ENCODE peak calls at places on chromosomes 6 and 20, in six cellular contexts. One of them, this sample, is unnamed.

GRCh38 chr6:16654703-16655102 is 106.6 kb downstream of the ATXN1 start:
- DNase-seq in IMR-90: no peak
- DNase-seq in H1: no peak
- DNase-seq in mesenchymal stem cell: no peak
- DNase-seq in neuronal stem cell: no peak
- DNase-seq in H9: no peak
- DNase-seq in this sample: no peak

GRCh38 chr20:17661121-17661744 is 20.8 kb downstream of the RRBP1 start:
- DNase-seq in H9: no peak
- DNase-seq in IMR-90: no peak
- DNase-seq in H1: no peak
- DNase-seq in neuronal stem cell: no peak
- DNase-seq in mesenchymal stem cell: no peak
- DNase-seq in this sample: no peak

GRCh38 chr6:70520575-70520974 is 46.2 kb upstream of the SDHAF4 start:
- DNase-seq in H1: no peak
- DNase-seq in mesenchymal stem cell: peak
- DNase-seq in IMR-90: peak
- DNase-seq in H9: no peak
- DNase-seq in neuronal stem cell: no peak
- DNase-seq in this sample: peak

GRCh38 chr6:48071833-48072232 is 39.2 kb downstream of the PTCHD4 start:
- DNase-seq in H9: no peak
- DNase-seq in IMR-90: no peak
- DNase-seq in neuronal stem cell: no peak
- DNase-seq in mesenchymal stem cell: no peak
- DNase-seq in H1: no peak
- DNase-seq in this sample: no peak

GRCh38 chr6:1611322-1611571 is 1.5 kb downstream of the FOXC1 start:
- DNase-seq in neuronal stem cell: no peak
- DNase-seq in H9: no peak
- DNase-seq in IMR-90: peak
- DNase-seq in H1: no peak
- DNase-seq in mesenchymal stem cell: no peak
- DNase-seq in this sample: no peak

GRCh38 chr20:57167971-57168693 is 98.3 kb downstream of the BMP7 start:
- DNase-seq in H1: no peak
- DNase-seq in neuronal stem cell: no peak
- DNase-seq in mesenchymal stem cell: peak
- DNase-seq in IMR-90: no peak
- DNase-seq in H9: no peak
- DNase-seq in this sample: peak

GRCh38 chr20:13236990-13237720 is 16.1 kb downstream of the ISM1 start:
- DNase-seq in mesenchymal stem cell: no peak
- DNase-seq in IMR-90: no peak
- DNase-seq in H9: no peak
- DNase-seq in H1: no peak
- DNase-seq in neuronal stem cell: no peak
- DNase-seq in this sample: no peak

GRCh38 chr6:129683606-129684322 is 26.2 kb downstream of the ARHGAP18 start:
- DNase-seq in H9: no peak
- DNase-seq in H1: no peak
- DNase-seq in mesenchymal stem cell: peak
- DNase-seq in neuronal stem cell: no peak
- DNase-seq in IMR-90: peak
- DNase-seq in this sample: peak

GRCh38 chr6:12528581-12529363 is 187.8 kb upstream of the PHACTR1 start:
- DNase-seq in mesenchymal stem cell: peak
- DNase-seq in neuronal stem cell: no peak
- DNase-seq in H1: no peak
- DNase-seq in IMR-90: no peak
- DNase-seq in H9: no peak
- DNase-seq in this sample: peak

GRCh38 chr6:98366406-98366805 is 468.0 kb upstream of the POU3F2 start:
- DNase-seq in H1: no peak
- DNase-seq in mesenchymal stem cell: no peak
- DNase-seq in IMR-90: no peak
- DNase-seq in H9: no peak
- DNase-seq in neuronal stem cell: no peak
- DNase-seq in this sample: no peak
- H3K23ac ChIP-seq in H1: no peak
- H3K23ac ChIP-seq in mesenchymal stem cell: no peak
- H3K23ac ChIP-seq in IMR-90: no peak
- H3K23ac ChIP-seq in H9: no peak
- H3K23ac ChIP-seq in neuronal stem cell: no peak
- H3K23ac ChIP-seq in this sample: no peak

DNA sequence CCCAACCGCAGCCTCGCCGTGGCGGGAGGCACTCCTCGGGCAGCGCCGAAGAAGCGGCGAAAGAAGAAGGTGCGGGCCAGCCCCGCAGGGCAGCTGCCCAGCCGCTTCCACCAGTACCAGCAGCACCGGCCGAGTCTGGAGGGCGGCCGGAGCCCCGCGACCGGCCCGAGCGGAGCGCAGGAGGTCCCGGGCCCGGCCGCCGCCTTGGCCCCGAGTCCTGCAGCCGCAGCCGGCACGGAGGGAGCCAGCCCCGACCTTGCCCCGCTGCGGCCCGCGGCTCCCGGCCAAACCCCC is 525 bp downstream of the PNRC1 start:
- DNase-seq in H1: no peak
- DNase-seq in IMR-90: no peak
- DNase-seq in H9: no peak
- DNase-seq in neuronal stem cell: no peak
- DNase-seq in mesenchymal stem cell: no peak
- DNase-seq in this sample: no peak
- H3K4ac ChIP-seq in H1: peak
- H3K4ac ChIP-seq in IMR-90: peak
- H3K4ac ChIP-seq in H9: peak
- H3K4ac ChIP-seq in neuronal stem cell: peak
- H3K4ac ChIP-seq in mesenchymal stem cell: peak
- H3K4ac ChIP-seq in this sample: peak

GRCh38 chr20:5864873-5865582 is 85.3 kb downstream of the TRMT6 start:
- DNase-seq in IMR-90: peak
- DNase-seq in neuronal stem cell: no peak
- DNase-seq in H1: no peak
- DNase-seq in H9: no peak
- DNase-seq in mesenchymal stem cell: peak
- DNase-seq in this sample: no peak
- H2BK15ac ChIP-seq in IMR-90: no peak
- H2BK15ac ChIP-seq in neuronal stem cell: no peak
- H2BK15ac ChIP-seq in H1: no peak
- H2BK15ac ChIP-seq in H9: no peak
- H2BK15ac ChIP-seq in mesenchymal stem cell: no peak
- H2BK15ac ChIP-seq in this sample: no peak

DNA sequence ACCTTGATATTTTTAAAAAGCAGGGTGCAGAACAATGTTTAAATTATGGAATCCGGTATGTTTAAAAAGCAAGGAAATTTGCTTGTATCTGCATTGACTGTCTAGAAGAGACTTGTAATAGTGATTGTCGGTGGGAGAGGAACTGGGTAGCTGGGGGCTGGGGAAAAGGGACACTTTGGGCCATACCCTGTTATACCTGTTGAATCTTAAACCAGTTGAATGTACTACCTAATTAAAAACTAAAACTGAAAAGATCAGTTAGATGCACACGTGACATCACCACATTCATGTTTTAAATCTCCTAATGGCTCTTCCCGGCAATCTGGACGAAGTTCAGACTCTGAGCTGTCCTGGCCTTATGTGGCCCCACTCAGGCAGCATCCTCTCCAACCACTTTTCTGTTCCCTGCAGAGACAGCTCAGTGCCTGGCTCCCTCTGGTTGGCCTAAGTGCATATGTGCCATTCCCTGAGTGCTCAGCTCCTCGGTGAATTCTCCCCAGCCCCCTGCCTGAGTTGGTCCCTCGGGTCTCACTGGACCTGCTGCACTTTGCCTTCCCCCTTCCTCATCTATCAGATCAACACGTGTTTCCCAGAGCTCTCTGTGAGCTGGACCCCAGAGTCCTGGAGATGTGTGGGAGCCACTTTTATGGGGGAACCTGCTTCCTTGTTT is 36.3 kb downstream of the SLC52A3 start:
- DNase-seq in H9: no peak
- DNase-seq in H1: no peak
- DNase-seq in neuronal stem cell: no peak
- DNase-seq in IMR-90: no peak
- DNase-seq in mesenchymal stem cell: no peak
- DNase-seq in this sample: no peak
- H3K23ac ChIP-seq in H9: no peak
- H3K23ac ChIP-seq in H1: no peak
- H3K23ac ChIP-seq in neuronal stem cell: no peak
- H3K23ac ChIP-seq in IMR-90: no peak
- H3K23ac ChIP-seq in mesenchymal stem cell: no peak
- H3K23ac ChIP-seq in this sample: no peak

GRCh38 chr6:158653577-158654354 is 3.9 kb downstream of the SYTL3 start:
- DNase-seq in neuronal stem cell: no peak
- DNase-seq in IMR-90: peak
- DNase-seq in mesenchymal stem cell: peak
- DNase-seq in H9: no peak
- DNase-seq in H1: no peak
- DNase-seq in this sample: no peak
- H3K4ac ChIP-seq in neuronal stem cell: no peak
- H3K4ac ChIP-seq in IMR-90: peak
- H3K4ac ChIP-seq in mesenchymal stem cell: peak
- H3K4ac ChIP-seq in H9: no peak
- H3K4ac ChIP-seq in H1: no peak
- H3K4ac ChIP-seq in this sample: no peak

GRCh38 chr6:26323525-26324294 is 41.3 kb upstream of the BTN3A2 start:
- DNase-seq in IMR-90: no peak
- DNase-seq in H1: no peak
- DNase-seq in mesenchymal stem cell: no peak
- DNase-seq in neuronal stem cell: no peak
- DNase-seq in H9: no peak
- DNase-seq in this sample: no peak
- H2BK15ac ChIP-seq in IMR-90: no peak
- H2BK15ac ChIP-seq in H1: no peak
- H2BK15ac ChIP-seq in mesenchymal stem cell: no peak
- H2BK15ac ChIP-seq in neuronal stem cell: no peak
- H2BK15ac ChIP-seq in H9: no peak
- H2BK15ac ChIP-seq in this sample: no peak